ENCODE peak calls at places on chromosomes 16 and 17, in five cellular contexts. One of them, this sample, is unnamed.

GRCh38 chr16:12869681-12870427 is 31.5 kb upstream of the SHISA9 start:
- DNase-seq in neuronal stem cell: no peak
- DNase-seq in stimulated activated CD8-positive, alpha-beta memory T cell treated with anti-CD3 and anti-CD28 coated beads, Interleukin-7, amount 100 ng/mL, for 1 hour: no peak
- DNase-seq in HFFc6: no peak
- DNase-seq in A549: no peak
- DNase-seq in this sample: no peak

GRCh38 chr17:63151981-63152523 is 186.0 kb downstream of the TANC2 start:
- DNase-seq in HFFc6: peak; percentile 80
- DNase-seq in neuronal stem cell: peak; percentile 38
- DNase-seq in A549: no peak
- DNase-seq in stimulated activated CD8-positive, alpha-beta memory T cell treated with anti-CD3 and anti-CD28 coated beads, Interleukin-7, amount 100 ng/mL, for 1 hour: no peak
- DNase-seq in this sample: no peak

GRCh38 chr17:63943745-63944144 is 11.6 kb upstream of the CD79B start:
- DNase-seq in HFFc6: no peak
- DNase-seq in stimulated activated CD8-positive, alpha-beta memory T cell treated with anti-CD3 and anti-CD28 coated beads, Interleukin-7, amount 100 ng/mL, for 1 hour: no peak
- DNase-seq in A549: no peak
- DNase-seq in neuronal stem cell: no peak
- DNase-seq in this sample: no peak

GRCh38 chr17:39934324-39934723 is 6.8 kb downstream of the LRRC3C start:
- DNase-seq in stimulated activated CD8-positive, alpha-beta memory T cell treated with anti-CD3 and anti-CD28 coated beads, Interleukin-7, amount 100 ng/mL, for 1 hour: no peak
- DNase-seq in HFFc6: no peak
- DNase-seq in neuronal stem cell: no peak
- DNase-seq in A549: no peak
- DNase-seq in this sample: no peak

GRCh38 chr17:8844229-8845218 is 22.9 kb downstream of the PIK3R6 start:
- DNase-seq in neuronal stem cell: no peak
- DNase-seq in A549: no peak
- DNase-seq in HFFc6: no peak
- DNase-seq in stimulated activated CD8-positive, alpha-beta memory T cell treated with anti-CD3 and anti-CD28 coated beads, Interleukin-7, amount 100 ng/mL, for 1 hour: no peak
- DNase-seq in this sample: no peak

GRCh38 chr17:57987582-57988300 is at the start of gene VEZF1:
- DNase-seq in neuronal stem cell: peak; percentile 80
- DNase-seq in stimulated activated CD8-positive, alpha-beta memory T cell treated with anti-CD3 and anti-CD28 coated beads, Interleukin-7, amount 100 ng/mL, for 1 hour: peak; percentile 51
- DNase-seq in A549: peak; percentile 85
- DNase-seq in HFFc6: peak; percentile 41
- DNase-seq in this sample: peak; percentile 72

GRCh38 chr17:49575524-49576120 is at the start of gene NXPH3:
- DNase-seq in HFFc6: no peak
- DNase-seq in neuronal stem cell: peak; percentile 70
- DNase-seq in A549: peak; percentile 64
- DNase-seq in stimulated activated CD8-positive, alpha-beta memory T cell treated with anti-CD3 and anti-CD28 coated beads, Interleukin-7, amount 100 ng/mL, for 1 hour: peak; percentile 23
- DNase-seq in this sample: peak; percentile 22

GRCh38 chr17:1304962-1305361 is 25.5 kb downstream of the TRARG1 start:
- DNase-seq in HFFc6: no peak
- DNase-seq in stimulated activated CD8-positive, alpha-beta memory T cell treated with anti-CD3 and anti-CD28 coated beads, Interleukin-7, amount 100 ng/mL, for 1 hour: no peak
- DNase-seq in A549: no peak
- DNase-seq in neuronal stem cell: no peak
- DNase-seq in this sample: no peak

GRCh38 chr17:52636443-52636842 is 477.9 kb upstream of the CA10 start:
- DNase-seq in neuronal stem cell: no peak
- DNase-seq in HFFc6: no peak
- DNase-seq in stimulated activated CD8-positive, alpha-beta memory T cell treated with anti-CD3 and anti-CD28 coated beads, Interleukin-7, amount 100 ng/mL, for 1 hour: no peak
- DNase-seq in A549: no peak
- DNase-seq in this sample: no peak

GRCh38 chr17:32927724-32928526 is at the start of gene TMEM98:
- DNase-seq in neuronal stem cell: peak; percentile 42
- DNase-seq in A549: no peak
- DNase-seq in HFFc6: no peak
- DNase-seq in stimulated activated CD8-positive, alpha-beta memory T cell treated with anti-CD3 and anti-CD28 coated beads, Interleukin-7, amount 100 ng/mL, for 1 hour: no peak
- DNase-seq in this sample: no peak

GRCh38 chr16:10045947-10046346 is 136.3 kb downstream of the GRIN2A start:
- DNase-seq in neuronal stem cell: no peak
- DNase-seq in stimulated activated CD8-positive, alpha-beta memory T cell treated with anti-CD3 and anti-CD28 coated beads, Interleukin-7, amount 100 ng/mL, for 1 hour: no peak
- DNase-seq in HFFc6: no peak
- DNase-seq in A549: no peak
- DNase-seq in this sample: no peak

GRCh38 chr17:42188749-42189650 is 3.7 kb upstream of the HCRT start:
- DNase-seq in A549: no peak
- DNase-seq in neuronal stem cell: no peak
- DNase-seq in stimulated activated CD8-positive, alpha-beta memory T cell treated with anti-CD3 and anti-CD28 coated beads, Interleukin-7, amount 100 ng/mL, for 1 hour: no peak
- DNase-seq in HFFc6: no peak
- DNase-seq in this sample: no peak

GRCh38 chr16:57032931-57033330 is 43.6 kb downstream of the NLRC5 start:
- DNase-seq in neuronal stem cell: no peak
- DNase-seq in HFFc6: no peak
- DNase-seq in stimulated activated CD8-positive, alpha-beta memory T cell treated with anti-CD3 and anti-CD28 coated beads, Interleukin-7, amount 100 ng/mL, for 1 hour: no peak
- DNase-seq in A549: no peak
- DNase-seq in this sample: no peak

GRCh38 chr16:77223184-77223583 is 24.0 kb downstream of the SYCE1L start:
- DNase-seq in stimulated activated CD8-positive, alpha-beta memory T cell treated with anti-CD3 and anti-CD28 coated beads, Interleukin-7, amount 100 ng/mL, for 1 hour: no peak
- DNase-seq in A549: peak; percentile 27
- DNase-seq in neuronal stem cell: no peak
- DNase-seq in HFFc6: no peak
- DNase-seq in this sample: no peak

GRCh38 chr17:64683791-64684190 is 21.7 kb upstream of the SMURF2 start:
- DNase-seq in neuronal stem cell: no peak
- DNase-seq in A549: no peak
- DNase-seq in stimulated activated CD8-positive, alpha-beta memory T cell treated with anti-CD3 and anti-CD28 coated beads, Interleukin-7, amount 100 ng/mL, for 1 hour: no peak
- DNase-seq in HFFc6: no peak
- DNase-seq in this sample: no peak

GRCh38 chr17:53607475-53607874 is 215.3 kb upstream of the KIF2B start:
- DNase-seq in A549: no peak
- DNase-seq in stimulated activated CD8-positive, alpha-beta memory T cell treated with anti-CD3 and anti-CD28 coated beads, Interleukin-7, amount 100 ng/mL, for 1 hour: no peak
- DNase-seq in neuronal stem cell: no peak
- DNase-seq in HFFc6: no peak
- DNase-seq in this sample: no peak

GRCh38 chr17:57597531-57598453 is 147.3 kb downstream of the CCDC182 start:
- DNase-seq in neuronal stem cell: peak; percentile 69
- DNase-seq in stimulated activated CD8-positive, alpha-beta memory T cell treated with anti-CD3 and anti-CD28 coated beads, Interleukin-7, amount 100 ng/mL, for 1 hour: no peak
- DNase-seq in HFFc6: peak; percentile 65
- DNase-seq in A549: peak; percentile 82
- DNase-seq in this sample: no peak

GRCh38 chr17:17398928-17399926 is 77.6 kb upstream of the MED9 start:
- DNase-seq in neuronal stem cell: no peak
- DNase-seq in HFFc6: no peak
- DNase-seq in A549: no peak
- DNase-seq in stimulated activated CD8-positive, alpha-beta memory T cell treated with anti-CD3 and anti-CD28 coated beads, Interleukin-7, amount 100 ng/mL, for 1 hour: no peak
- DNase-seq in this sample: no peak

This sample was measured in T-helper 22 cell.